ENCODE peak calls at places on chromosomes 12 and 14, in four cellular contexts. V, G, Z and N are unnamed samples.

GRCh38 chr14:68939893-68940613 is 39.0 kb downstream of the ACTN1 start:
- DNase-seq in V (no peak), G (peak; percentile 92), Z (peak; percentile 55), N (no peak)

GRCh38 chr14:50477760-50478159 is 54.6 kb downstream of the MAP4K5 start:
- DNase-seq in V (no peak), G (no peak), Z (no peak), N (no peak)

GRCh38 chr14:57058319-57058718 is 210.4 kb downstream of the EXOC5 start:
- DNase-seq in V (no peak), G (no peak), Z (no peak), N (no peak)

GRCh38 chr14:31968107-31968810 is 108.8 kb upstream of the ARHGAP5 start:
- DNase-seq in V (no peak), G (no peak), Z (no peak), N (no peak)

GRCh38 chr14:68918612-68919011 is 60.5 kb downstream of the ACTN1 start:
- DNase-seq in V (no peak), G (no peak), Z (no peak), N (no peak)

GRCh38 chr12:61385771-61386170 is 874.4 kb upstream of the USP15 start:
- DNase-seq in V (no peak), G (no peak), Z (no peak), N (no peak)

GRCh38 chr14:60651936-60652673 is 2.8 kb upstream of the SIX1 start:
- DNase-seq in V (no peak), G (no peak), Z (no peak), N (no peak)

GRCh38 chr12:100955139-100955538 is 160.6 kb downstream of the ANO4 start:
- DNase-seq in V (no peak), G (no peak), Z (no peak), N (no peak)

GRCh38 chr12:101044512-101045074 is 165.4 kb downstream of the SLC5A8 start:
- DNase-seq in V (no peak), G (no peak), Z (no peak), N (no peak)

GRCh38 chr14:81766597-81766996 is 232.9 kb upstream of the SEL1L start:
- DNase-seq in V (no peak), G (no peak), Z (no peak), N (no peak)

GRCh38 chr12:39503445-39503844 is 60.5 kb upstream of the KIF21A start:
- DNase-seq in V (no peak), G (no peak), Z (no peak), N (no peak)

GRCh38 chr12:121124402-121125109 is 8.1 kb upstream of the P2RX7 start:
- DNase-seq in V (no peak), G (peak; percentile 51), Z (peak; percentile 82), N (no peak)

GRCh38 chr12:2016862-2017723 is 12.8 kb upstream of the DCP1B start:
- DNase-seq in V (no peak), G (no peak), Z (no peak), N (no peak)

GRCh38 chr14:100698719-100699448 is 27.8 kb upstream of the DLK1 start:
- DNase-seq in V (no peak), G (no peak), Z (no peak), N (no peak)

GRCh38 chr14:23359722-23360447 is 5.1 kb downstream of the EFS start:
- DNase-seq in V (no peak), G (no peak), Z (no peak), N (no peak)

GRCh38 chr12:53798575-53798974 is 46.8 kb upstream of the CISTR start:
- DNase-seq in V (no peak), G (no peak), Z (no peak), N (no peak)

GRCh38 chr12:47947273-47947672 is 16.1 kb upstream of the TMEM106C start:
- DNase-seq in V (no peak), G (no peak), Z (no peak), N (no peak)

GRCh38 chr12:108368089-108368488 is 29.0 kb upstream of the CMKLR1 start:
- DNase-seq in V (no peak), G (no peak), Z (no peak), N (no peak)

GRCh38 chr12:64004639-64005038 is 160.1 kb downstream of the SRGAP1 start:
- DNase-seq in V (no peak), G (no peak), Z (no peak), N (no peak)

GRCh38 chr14:65131176-65131765 is 29.0 kb upstream of the MAX start:
- DNase-seq in V (no peak), G (peak; percentile 83), Z (peak; percentile 91), N (no peak)

GRCh38 chr12:62190081-62190480 is 70.1 kb upstream of the USP15 start:
- DNase-seq in V (no peak), G (no peak), Z (no peak), N (no peak)

GRCh38 chr12:43501705-43502104 is 50.3 kb downstream of the ADAMTS20 start:
- DNase-seq in V (no peak), G (no peak), Z (no peak), N (peak; percentile 38)

GRCh38 chr14:79074501-79074900 is 904.3 kb downstream of the NRXN3 start:
- DNase-seq in V (no peak), G (no peak), Z (no peak), N (no peak)

GRCh38 chr12:4864575-4864974 is 45.1 kb upstream of the KCNA1 start:
- DNase-seq in V (no peak), G (no peak), Z (no peak), N (no peak)

GRCh38 chr14:54669759-54670630 is 103.1 kb downstream of the SAMD4A start:
- DNase-seq in V (no peak), G (peak; percentile 31), Z (no peak), N (no peak)

GRCh38 chr12:60501124-60501729 is 905.4 kb downstream of the SLC16A7 start:
- DNase-seq in V (no peak), G (no peak), Z (no peak), N (no peak)

GRCh38 chr12:103728323-103728722 is 112.7 kb downstream of the NT5DC3 start:
- DNase-seq in V (no peak), G (no peak), Z (no peak), N (no peak)

GRCh38 chr12:121198949-121199348 is 11.0 kb upstream of the P2RX4 start:
- DNase-seq in V (no peak), G (no peak), Z (no peak), N (no peak)

GRCh38 chr14:87231336-87232026 is 761.5 kb downstream of the GALC start:
- DNase-seq in V (no peak), G (no peak), Z (no peak), N (no peak)

GRCh38 chr14:24911324-24912095 is 138.4 kb downstream of the STXBP6 start:
- DNase-seq in V (no peak), G (peak; percentile 69), Z (peak; percentile 49), N (no peak)

GRCh38 chr14:100476012-100476822 is 111.0 kb downstream of the BEGAIN start:
- DNase-seq in V (no peak), G (peak; percentile 76), Z (peak; percentile 90), N (no peak)

GRCh38 chr14:27409936-27410335 is 812.1 kb upstream of the NOVA1 start:
- DNase-seq in V (no peak), G (no peak), Z (no peak), N (no peak)

GRCh38 chr14:51539571-51540037 is 112.1 kb upstream of the FRMD6 start:
- DNase-seq in V (no peak), G (peak; percentile 57), Z (no peak), N (no peak)